ENCODE peak calls at places on chromosomes 7 and 10, in four cellular contexts. U is fibroblast of villous mesenchyme, W is astrocyte of the spinal cord, O is sigmoid colon. X is an unnamed sample.

GRCh38 chr7:101983147-101983811 is 165.9 kb downstream of the CUX1 start:
- DNase-seq in W (no peak), O (no peak), U (no peak), X (no peak)

GRCh38 chr10:16436367-16436757 is 448 bp upstream of the PTER start:
- DNase-seq in U (peak), W (no peak), O (no peak), X (peak)

GRCh38 chr10:100510533-100511308 is 8.9 kb downstream of the SEC31B start:
- DNase-seq in U (no peak), W (no peak), O (no peak), X (peak)

GRCh38 chr10:120963053-120963533 is 111.9 kb downstream of the WDR11 start:
- DNase-seq in W (no peak), O (no peak), U (no peak), X (no peak)

GRCh38 chr10:42690449-42691360 is 52.3 kb upstream of the ZNF33B start:
- DNase-seq in U (no peak), O (no peak), W (no peak), X (no peak)

GRCh38 chr7:128876978-128877755 is 14.5 kb downstream of the ATP6V1F start:
- DNase-seq in W (no peak), U (no peak), O (peak), X (no peak)

GRCh38 chr10:14459670-14460069 is 128.9 kb upstream of the FRMD4A start:
- DNase-seq in O (no peak), W (peak), U (no peak), X (no peak)

GRCh38 chr7:15686209-15686956 is at the start of gene MEOX2:
- DNase-seq in U (peak), W (peak), O (peak), X (no peak)

GRCh38 chr7:39431242-39431641 is 135.0 kb upstream of the YAE1 start:
- DNase-seq in W (no peak), O (no peak), U (no peak), X (no peak)

GRCh38 chr7:20607216-20607615 is 8.3 kb upstream of the ABCB5 start:
- DNase-seq in O (no peak), U (peak), W (no peak), X (no peak)

GRCh38 chr10:96532523-96532922 is 18.8 kb upstream of the TLL2 start:
- DNase-seq in U (peak), W (no peak), O (no peak), X (no peak)

GRCh38 chr7:87209295-87209924 is 10.1 kb downstream of the TMEM243 start:
- DNase-seq in W (no peak), O (no peak), U (no peak), X (no peak)

GRCh38 chr7:140048138-140048537 is 14.6 kb downstream of the PARP12 start:
- DNase-seq in W (no peak), O (no peak), U (no peak), X (no peak)

GRCh38 chr7:112079671-112080070 is 126.5 kb downstream of the DOCK4 start:
- DNase-seq in O (no peak), W (no peak), U (no peak), X (no peak)

GRCh38 chr7:5679741-5680473 is 101.6 kb downstream of the RNF216 start:
- DNase-seq in O (peak), W (no peak), U (no peak), X (no peak)

GRCh38 chr10:31745612-31746376 is 182.8 kb downstream of the ARHGAP12 start:
- DNase-seq in O (no peak), W (peak), U (peak), X (no peak)

GRCh38 chr10:113539789-113540188 is 13.1 kb upstream of the HABP2 start:
- DNase-seq in O (no peak), U (peak), W (peak), X (no peak)

GRCh38 chr10:25297466-25297865 is 122.7 kb downstream of the GPR158 start:
- DNase-seq in W (no peak), U (no peak), O (no peak), X (no peak)

GRCh38 chr10:480928-481551 is 208.4 kb downstream of the DIP2C start:
- DNase-seq in O (no peak), U (peak), W (no peak), X (no peak)

GRCh38 chr10:31508882-31509281 is 189.9 kb downstream of the ZEB1 start:
- DNase-seq in O (no peak), W (peak), U (no peak), X (no peak)

GRCh38 chr7:144812379-144813283 is 23.2 kb downstream of the TPK1 start:
- DNase-seq in O (no peak), U (no peak), W (no peak), X (peak)

GRCh38 chr7:155961241-155962190 is 149.3 kb upstream of the SHH start:
- DNase-seq in U (peak), W (peak), O (peak), X (no peak)

GRCh38 chr7:23333671-23334246 is 34.6 kb downstream of the MALSU1 start:
- DNase-seq in W (peak), O (no peak), U (peak), X (no peak)

GRCh38 chr7:47759056-47759706 is 177.3 kb upstream of the TNS3 start:
- DNase-seq in O (no peak), W (no peak), U (no peak), X (no peak)

GRCh38 chr7:123819001-123819400 is 26.0 kb upstream of the HYAL4 start:
- DNase-seq in O (no peak), W (no peak), U (no peak), X (no peak)

GRCh38 chr10:52400564-52400963 is 86.5 kb downstream of the DKK1 start:
- DNase-seq in U (peak), W (peak), O (no peak), X (no peak)

GRCh38 chr7:28132959-28133745 is 47.4 kb downstream of the JAZF1 start:
- DNase-seq in U (peak), W (no peak), O (no peak), X (no peak)